ENCODE peak calls at places on chromosomes 12 and 14, in six cellular contexts. A is choroid plexus epithelial cell, T is progenitor cell of endocrine pancreas, I is NCI-H774, C is T1000, K is GM23338. S is an unnamed sample.

GRCh38 chr12:114314403-114314802 is 91.5 kb downstream of the TBX5 start:
- DNase-seq in A (no peak), T (no peak), I (no peak), C (no peak), K (no peak), S (no peak)

GRCh38 chr12:71840226-71840847 is 778 bp downstream of the TBC1D15 start:
- DNase-seq in A (peak), T (no peak), I (peak), C (no peak), K (peak), S (no peak)

GRCh38 chr14:56894591-56894991 is 84.3 kb upstream of the OTX2 start:
- DNase-seq in A (no peak), T (no peak), I (no peak), C (no peak), K (peak), S (no peak)

GRCh38 chr12:3515506-3515905 is 24.5 kb downstream of the PRMT8 start:
- DNase-seq in A (no peak), T (no peak), I (no peak), C (no peak), K (no peak), S (no peak)

GRCh38 chr12:28771961-28772360 is 377.1 kb upstream of the FAR2 start:
- DNase-seq in A (no peak), T (no peak), I (no peak), C (no peak), K (no peak), S (no peak)

GRCh38 chr14:35286707-35287106 is 5.5 kb upstream of the PSMA6 start:
- DNase-seq in A (no peak), T (no peak), I (no peak), C (no peak), K (no peak), S (no peak)

GRCh38 chr12:53244337-53244736 is 12.3 kb upstream of the RARG start:
- DNase-seq in A (no peak), T (no peak), I (no peak), C (no peak), K (no peak), S (no peak)

GRCh38 chr12:59041241-59042121 is 121.2 kb upstream of the LRIG3 start:
- DNase-seq in A (peak), T (no peak), I (no peak), C (no peak), K (no peak), S (no peak)

GRCh38 chr14:26125039-26125438 is 472.8 kb downstream of the NOVA1 start:
- DNase-seq in A (no peak), T (no peak), I (no peak), C (no peak), K (no peak), S (no peak)

GRCh38 chr12:2998789-2999264 is 39.6 kb downstream of the TEAD4 start:
- DNase-seq in A (peak), T (no peak), I (no peak), C (peak), K (peak), S (no peak)

GRCh38 chr12:50060120-50060468 is 2.7 kb downstream of the ASIC1 start:
- DNase-seq in A (no peak), T (no peak), I (no peak), C (no peak), K (no peak), S (no peak)

GRCh38 chr14:103743691-103744090 is 28.1 kb downstream of the ZFYVE21 start:
- DNase-seq in A (no peak), T (no peak), I (no peak), C (no peak), K (no peak), S (peak)

GRCh38 chr12:82425241-82425640 is 66.9 kb downstream of the METTL25 start:
- DNase-seq in A (peak), T (no peak), I (no peak), C (no peak), K (no peak), S (no peak)

GRCh38 chr12:65885312-65885711 is 61.0 kb downstream of the HMGA2 start:
- DNase-seq in A (no peak), T (no peak), I (no peak), C (no peak), K (no peak), S (no peak)

GRCh38 chr12:122951406-122951805 is 14.9 kb downstream of the ABCB9 start:
- DNase-seq in A (peak), T (no peak), I (no peak), C (peak), K (no peak), S (no peak)

GRCh38 chr12:43737646-43738045 is 20.9 kb downstream of the PUS7L start:
- DNase-seq in A (peak), T (no peak), I (no peak), C (no peak), K (no peak), S (no peak)

GRCh38 chr12:96143827-96144226 is 50.3 kb upstream of the ELK3 start:
- DNase-seq in A (no peak), T (no peak), I (no peak), C (no peak), K (no peak), S (no peak)

GRCh38 chr12:44159211-44159610 is 323.3 kb downstream of the TMEM117 start:
- DNase-seq in A (no peak), T (no peak), I (no peak), C (no peak), K (no peak), S (no peak)

GRCh38 chr12:92503977-92504966 is 198.5 kb upstream of the PLEKHG7 start:
- DNase-seq in A (no peak), T (no peak), I (peak), C (no peak), K (no peak), S (no peak)